ENCODE peak calls at places on chromosomes 7 and 10, in five cellular contexts. K is hepatic stellate cell, M is hippocampal formation, P is upper lobe of right lung, G is LoVo. C is an unnamed sample.

GRCh38 chr10:79196470-79197461 is 128.0 kb downstream of the ZMIZ1 start:
- DNase-seq in G (peak; percentile 44), P (peak; percentile 90), K (peak; percentile 87), M (no peak), C (peak; percentile 89)

GRCh38 chr10:24873281-24873683 is 79.1 kb downstream of the PRTFDC1 start:
- DNase-seq in G (no peak), K (peak; percentile 73), M (peak; percentile 39), P (no peak), C (peak; percentile 76)

GRCh38 chr7:70693690-70694356 is 438.1 kb upstream of the GALNT17 start:
- DNase-seq in G (peak; percentile 83), M (peak; percentile 41), K (no peak), P (peak; percentile 91), C (peak; percentile 55)

GRCh38 chr7:147586110-147586509 is 1004.5 kb upstream of the C7orf33 start:
- DNase-seq in K (no peak), P (no peak), M (no peak), G (no peak), C (no peak)

GRCh38 chr7:759569-759968 is 32.5 kb upstream of the PRKAR1B start:
- DNase-seq in P (no peak), M (no peak), K (no peak), G (no peak), C (no peak)

GRCh38 chr10:3043512-3044368 is 23.6 kb upstream of the PFKP start:
- DNase-seq in K (peak; percentile 80), P (no peak), G (peak; percentile 65), M (peak; percentile 71), C (peak; percentile 51)

GRCh38 chr7:38630720-38631673 is at the start of gene AMPH:
- DNase-seq in K (peak; percentile 22), P (no peak), G (no peak), M (peak; percentile 54), C (peak; percentile 19)

GRCh38 chr7:87876759-87877234 is 504 bp downstream of the DBF4 start:
- DNase-seq in G (peak; percentile 61), M (peak; percentile 8), P (peak; percentile 83), K (peak; percentile 61), C (peak; percentile 65)

C was measured in trophoblast cell.